ENCODE peak calls at places on chromosomes 2 and 18, in eight cellular contexts. O is uterus; D is activated naive CD8-positive, alpha-beta T cell treated with anti-CD3 and anti-CD28 coated beads, Interleukin-2, amount 50 U/mL, for 24 hours; Z is HTR-8/SVneo; C is fibroblast of the aortic adventitia; R is progenitor cell of endocrine pancreas; J is CD4-positive, alpha-beta T cell; W is K562. N is an unnamed sample.

GRCh38 chr2:6027066-6027465 is 334.9 kb downstream of the SOX11 start:
- DNase-seq in O (no peak), D (no peak), Z (no peak), C (no peak), R (no peak), J (no peak), W (no peak), N (no peak)

GRCh38 chr2:138239902-138240595 is 261.5 kb upstream of the SPOPL start:
- DNase-seq in O (no peak), D (no peak), Z (no peak), C (peak), R (no peak), J (no peak), W (no peak), N (peak)

GRCh38 chr2:12819098-12819465 is 102.3 kb downstream of the TRIB2 start:
- DNase-seq in O (peak), D (no peak), Z (peak), C (peak), R (no peak), J (no peak), W (no peak), N (peak)

GRCh38 chr2:220811952-220812570 is 760.0 kb downstream of the EPHA4 start:
- DNase-seq in O (no peak), D (no peak), Z (peak), C (peak), R (no peak), J (no peak), W (no peak), N (no peak)

GRCh38 chr2:196259507-196260481 is 88.4 kb upstream of the STK17B start:
- DNase-seq in O (no peak), D (peak), Z (no peak), C (peak), R (no peak), J (peak), W (peak), N (peak)

GRCh38 chr2:53646788-53647187 is 120.8 kb upstream of the CHAC2 start:
- DNase-seq in O (no peak), D (no peak), Z (no peak), C (no peak), R (no peak), J (no peak), W (no peak), N (no peak)

GRCh38 chr2:39932198-39932597 is 153.1 kb upstream of the THUMPD2 start:
- DNase-seq in O (no peak), D (no peak), Z (no peak), C (no peak), R (no peak), J (no peak), W (no peak), N (no peak)

GRCh38 chr2:207422307-207422960 is 107.3 kb upstream of the CREB1 start:
- DNase-seq in O (no peak), D (no peak), Z (no peak), C (no peak), R (no peak), J (no peak), W (no peak), N (no peak)

GRCh38 chr2:189347540-189347939 is 93.7 kb upstream of the WDR75 start:
- DNase-seq in O (peak), D (no peak), Z (peak), C (peak), R (no peak), J (peak), W (peak), N (peak)

GRCh38 chr18:22509423-22509822 is 91.7 kb upstream of the CTAGE1 start:
- DNase-seq in O (no peak), D (no peak), Z (no peak), C (no peak), R (no peak), J (no peak), W (no peak), N (no peak)

GRCh38 chr2:184498936-184499335 is 99.4 kb upstream of the ZNF804A start:
- DNase-seq in O (no peak), D (no peak), Z (no peak), C (no peak), R (no peak), J (no peak), W (no peak), N (no peak)

GRCh38 chr18:61582205-61582710 is 249.0 kb downstream of the CDH20 start:
- DNase-seq in O (no peak), D (no peak), Z (no peak), C (peak), R (no peak), J (no peak), W (no peak), N (no peak)

GRCh38 chr2:224594840-224595239 is 9.7 kb upstream of the CUL3 start:
- DNase-seq in O (no peak), D (no peak), Z (no peak), C (no peak), R (no peak), J (no peak), W (peak), N (no peak)

GRCh38 chr2:239881031-239881471 is 144.1 kb downstream of the NDUFA10 start:
- DNase-seq in O (no peak), D (no peak), Z (no peak), C (no peak), R (no peak), J (no peak), W (no peak), N (no peak)

GRCh38 chr2:108351889-108352288 is 25.9 kb upstream of the SULT1C4 start:
- DNase-seq in O (no peak), D (no peak), Z (no peak), C (peak), R (no peak), J (no peak), W (peak), N (peak)

GRCh38 chr2:238716585-238716984 is 131.3 kb upstream of the TWIST2 start:
- DNase-seq in O (no peak), D (no peak), Z (no peak), C (no peak), R (no peak), J (no peak), W (no peak), N (no peak)

GRCh38 chr2:236824836-236825235 is 255.2 kb downstream of the ACKR3 start:
- DNase-seq in O (no peak), D (no peak), Z (no peak), C (no peak), R (no peak), J (no peak), W (no peak), N (no peak)

GRCh38 chr2:154974041-154974440 is 275.5 kb downstream of the KCNJ3 start:
- DNase-seq in O (no peak), D (no peak), Z (no peak), C (no peak), R (no peak), J (no peak), W (no peak), N (no peak)

GRCh38 chr2:28452534-28453081 is 43.3 kb upstream of the PLB1 start:
- DNase-seq in O (peak), D (peak), Z (peak), C (peak), R (peak), J (peak), W (peak), N (peak)

GRCh38 chr18:49461602-49461977 is 1.1 kb upstream of the DYM start:
- DNase-seq in O (no peak), D (no peak), Z (no peak), C (no peak), R (no peak), J (no peak), W (no peak), N (no peak)

GRCh38 chr2:134897932-134898331 is 20.7 kb upstream of the CCNT2 start:
- DNase-seq in O (no peak), D (no peak), Z (no peak), C (peak), R (no peak), J (no peak), W (no peak), N (peak)

GRCh38 chr18:43789234-43790000 is 512.1 kb upstream of the SYT4 start:
- DNase-seq in O (no peak), D (no peak), Z (no peak), C (peak), R (no peak), J (no peak), W (no peak), N (peak)

GRCh38 chr2:31011565-31011964 is 126.7 kb downstream of the GALNT14 start:
- DNase-seq in O (no peak), D (no peak), Z (no peak), C (no peak), R (no peak), J (no peak), W (no peak), N (no peak)

GRCh38 chr2:16553222-16553621 is 112.4 kb downstream of the CYRIA start:
- DNase-seq in O (peak), D (peak), Z (no peak), C (peak), R (peak), J (no peak), W (peak), N (peak)

GRCh38 chr18:9557250-9557943 is 57.0 kb downstream of the PPP4R1 start:
- DNase-seq in O (no peak), D (no peak), Z (no peak), C (no peak), R (no peak), J (no peak), W (no peak), N (no peak)

GRCh38 chr18:34915046-34915445 is 126.2 kb upstream of the MAPRE2 start:
- DNase-seq in O (no peak), D (no peak), Z (no peak), C (no peak), R (no peak), J (no peak), W (no peak), N (no peak)

GRCh38 chr2:14634885-14635871 is 2.7 kb downstream of the LRATD1 start:
- DNase-seq in O (peak), D (no peak), Z (no peak), C (peak), R (peak), J (no peak), W (peak), N (peak)

GRCh38 chr18:51537487-51537886 is 340.0 kb upstream of the MEX3C start:
- DNase-seq in O (no peak), D (no peak), Z (no peak), C (peak), R (no peak), J (no peak), W (peak), N (peak)

GRCh38 chr18:24553886-24554285 is 93.4 kb downstream of the HRH4 start:
- DNase-seq in O (no peak), D (no peak), Z (no peak), C (no peak), R (no peak), J (no peak), W (no peak), N (no peak)

N was measured in cardiac fibroblast.